ENCODE peak calls at places on chromosomes 3 and 15, in six cellular contexts. P, U, B, Y, G and T are unnamed samples. For H3F3A, the result is how much of the 10 kb centered on the place peaks cover.

GRCh38 chr3:190261740-190262139 is 60.5 kb downstream of the CLDN1 start:
- DNase-seq in P (peak), U (no peak), B (no peak), Y (no peak), G (no peak), T (no peak)

GRCh38 chr3:101873619-101874018 is 24.3 kb downstream of the NFKBIZ start:
- DNase-seq in P (no peak), U (peak), B (no peak), Y (peak), G (no peak), T (no peak)

GRCh38 chr3:128492353-128493220 is at the start of gene GATA2:
- DNase-seq in P (peak), U (peak), B (peak), Y (peak), G (no peak), T (no peak)

GRCh38 chr3:14517601-14518431 is 22.3 kb downstream of the GRIP2 start:
- DNase-seq in P (no peak), U (no peak), B (no peak), Y (no peak), G (no peak), T (no peak)

GRCh38 chr15:67690936-67691335 is 134.4 kb upstream of the SKOR1 start:
- DNase-seq in P (no peak), U (peak), B (no peak), Y (peak), G (no peak), T (peak)

GRCh38 chr15:77025941-77026411 is 31.1 kb downstream of the PSTPIP1 start:
- DNase-seq in P (no peak), U (no peak), B (no peak), Y (no peak), G (no peak), T (no peak)

GRCh38 chr3:6807967-6808588 is 52.8 kb upstream of the GRM7 start:
- DNase-seq in P (no peak), U (peak), B (peak), Y (peak), G (no peak), T (no peak)

GRCh38 chr3:121896823-121897222 is 2.6 kb downstream of the SLC15A2 start:
- DNase-seq in P (no peak), U (no peak), B (no peak), Y (no peak), G (no peak), T (no peak)

GRCh38 chr15:98076021-98076816 is 115.7 kb downstream of the ARRDC4 start:
- DNase-seq in P (no peak), U (no peak), B (no peak), Y (peak), G (no peak), T (no peak)

GRCh38 chr15:42080585-42081462 is 13.5 kb downstream of the PLA2G4D start:
- DNase-seq in P (peak), U (no peak), B (peak), Y (peak), G (no peak), T (no peak)

GRCh38 chr15:58043192-58043903 is 22.2 kb downstream of the ALDH1A2 start:
- DNase-seq in P (peak), U (peak), B (peak), Y (peak), G (no peak), T (peak)

GRCh38 chr3:155101398-155101797 is 21.3 kb downstream of the MME start:
- DNase-seq in P (no peak), U (no peak), B (no peak), Y (no peak), G (no peak), T (no peak)

GRCh38 chr3:46910166-46910760 is 32.7 kb downstream of the PTH1R start:
- DNase-seq in P (no peak), U (no peak), B (no peak), Y (no peak), G (no peak), T (no peak)

GRCh38 chr15:48177383-48177874 is 666 bp downstream of the MYEF2 start:
- DNase-seq in P (no peak), U (peak), B (peak), Y (peak), G (peak), T (peak)

GRCh38 chr3:39531681-39532080 is 64.2 kb downstream of the MOBP start:
- DNase-seq in P (no peak), U (peak), B (no peak), Y (peak), G (no peak), T (no peak)

GRCh38 chr15:89514596-89515406 is 18.4 kb upstream of the RHCG start:
- DNase-seq in P (no peak), U (peak), B (no peak), Y (peak), G (no peak), T (no peak)

GRCh38 chr15:91530279-91530678 is 323.2 kb upstream of the SLCO3A1 start:
- DNase-seq in P (no peak), U (no peak), B (no peak), Y (no peak), G (no peak), T (no peak)

GRCh38 chr3:70519913-70520659 is 207.6 kb upstream of the MDFIC2 start:
- DNase-seq in P (no peak), U (no peak), B (no peak), Y (peak), G (no peak), T (no peak)

GRCh38 chr3:115071611-115072010 is 75.5 kb downstream of the ZBTB20 start:
- DNase-seq in P (peak), U (no peak), B (no peak), Y (peak), G (no peak), T (no peak)

GRCh38 chr3:25897019-25897418 is 107.1 kb downstream of the OXSM start:
- DNase-seq in P (peak), U (peak), B (peak), Y (peak), G (no peak), T (peak)

GRCh38 chr15:89115547-89115946 is 27.3 kb downstream of the ABHD2 start:
- DNase-seq in P (no peak), U (peak), B (peak), Y (no peak), G (no peak), T (peak)

GRCh38 chr3:142272200-142272891 is 47.0 kb upstream of the GK5 start:
- DNase-seq in P (no peak), U (no peak), B (no peak), Y (no peak), G (no peak), T (no peak)

GRCh38 chr3:81003008-81003407 is 758.4 kb downstream of the GBE1 start:
- DNase-seq in P (no peak), U (no peak), B (no peak), Y (no peak), G (no peak), T (no peak)

GRCh38 chr3:147493666-147494065 is 84.5 kb downstream of the ZIC1 start:
- DNase-seq in P (no peak), U (no peak), B (no peak), Y (no peak), G (no peak), T (no peak)

GRCh38 chr15:101295607-101296225 is 668 bp upstream of the SNRPA1 start:
- DNase-seq in P (no peak), U (peak), B (no peak), Y (peak), G (no peak), T (no peak)

GRCh38 chr15:97563516-97563915 is 397.0 kb upstream of the ARRDC4 start:
- DNase-seq in P (no peak), U (no peak), B (no peak), Y (no peak), G (no peak), T (no peak)

GRCh38 chr15:95278532-95279265 is 1047.3 kb downstream of the MCTP2 start:
- DNase-seq in P (no peak), U (no peak), B (no peak), Y (no peak), G (no peak), T (no peak)

DNA sequence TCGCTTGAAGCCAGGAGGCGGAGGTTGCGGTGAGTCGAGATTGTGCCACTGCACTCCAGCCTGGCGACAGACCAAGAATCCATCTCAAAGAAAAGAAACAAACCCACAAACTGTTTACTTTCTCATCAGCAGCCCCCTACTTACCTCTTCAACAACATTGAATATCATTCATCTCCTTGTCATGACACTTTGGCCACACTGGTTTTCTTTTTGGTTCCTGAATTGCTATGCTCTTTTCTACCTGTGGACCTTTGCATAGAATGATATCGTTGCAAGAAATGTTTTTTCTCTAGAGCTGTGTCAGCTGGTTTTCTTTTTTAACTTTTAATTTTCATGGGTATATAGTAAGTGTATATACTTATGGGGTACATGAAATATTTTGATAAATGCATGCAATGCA is 82.4 kb downstream of the CD200 start:
- DNase-seq in P (no peak), U (no peak), B (no peak), Y (no peak), G (no peak), T (no peak)
- H3F3A ChIP-seq in P (under half), U (under half), B (under half), Y (under half), G (under half), T (under half)

GRCh38 chr3:99781761-99782160 is 35.9 kb upstream of the CMSS1 start:
- DNase-seq in P (no peak), U (peak), B (no peak), Y (peak), G (no peak), T (no peak)
- TF ChIP-seq EZH2phosphoT487 in P (no peak), U (no peak), B (no peak), Y (no peak), G (no peak), T (no peak)

GRCh38 chr15:75620043-75620775 is 5.3 kb downstream of the SNUPN start:
- DNase-seq in P (no peak), U (no peak), B (no peak), Y (peak), G (no peak), T (no peak)
- H3K4me3 ChIP-seq in P (no peak), U (no peak), B (no peak), Y (peak), G (no peak), T (no peak)

DNA sequence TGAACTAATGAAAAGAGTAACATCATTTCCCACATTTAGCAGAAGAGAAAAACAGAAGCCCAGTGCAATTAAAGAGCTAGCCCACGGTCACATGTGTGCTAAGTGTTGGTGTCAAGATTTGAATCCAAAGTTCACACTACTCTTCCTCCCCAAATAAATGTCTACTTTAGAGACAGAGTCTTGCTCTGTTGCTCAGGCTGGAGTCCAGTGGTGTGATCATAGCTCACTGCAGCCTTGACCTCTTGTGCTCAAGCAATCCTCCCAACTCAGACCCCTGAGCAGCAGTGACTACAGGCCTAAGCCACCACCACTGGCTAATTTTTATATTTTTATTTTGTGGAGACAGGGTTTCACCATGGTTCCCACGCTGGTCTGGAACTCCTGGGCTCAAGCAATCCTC is 4.8 kb downstream of the OSBPL10 start:
- DNase-seq in P (no peak), U (no peak), B (no peak), Y (no peak), G (no peak), T (no peak)
- H3F3A ChIP-seq in P (under half), U (under half), B (under half), Y (under half), G (under half), T (under half)

GRCh38 chr3:113070226-113071220 is 79.7 kb downstream of the GTPBP8 start:
- DNase-seq in P (no peak), U (no peak), B (no peak), Y (peak), G (no peak), T (peak)
- TF ChIP-seq EZH2phosphoT487 in P (no peak), U (no peak), B (no peak), Y (no peak), G (no peak), T (no peak)

DNA sequence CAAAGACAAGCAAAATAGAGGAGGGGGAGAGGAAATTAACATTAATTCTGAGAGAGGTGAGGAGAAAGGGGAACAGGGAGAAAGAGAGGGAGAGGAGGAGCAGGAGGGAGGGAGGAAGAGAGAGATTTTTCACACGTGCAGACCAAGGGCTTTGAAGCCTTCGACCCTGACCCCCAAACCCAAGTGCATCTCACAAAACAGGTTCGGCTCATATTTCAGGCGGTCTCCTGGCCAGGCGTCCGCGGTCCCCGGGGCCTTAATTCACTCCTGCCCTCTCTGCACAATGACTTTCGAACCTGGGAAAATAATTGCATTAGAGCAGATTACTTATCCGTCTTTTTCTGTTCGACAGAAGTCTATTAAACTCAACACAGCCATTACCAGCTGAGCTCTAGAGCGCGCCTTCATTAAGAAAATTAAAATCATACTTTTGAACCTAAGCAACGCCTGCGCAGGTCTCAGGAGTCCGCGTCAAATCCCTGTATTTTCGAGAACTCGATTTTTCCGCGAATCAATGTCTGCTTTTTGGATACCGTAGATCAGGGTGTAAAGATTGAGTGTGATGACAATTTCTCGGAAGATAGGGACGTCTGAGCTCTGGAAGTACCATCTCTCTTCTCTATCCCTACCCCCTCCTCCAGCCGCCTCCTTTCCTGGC is 220.7 kb downstream of the MEIS2 start:
- DNase-seq in P (peak), U (no peak), B (peak), Y (no peak), G (no peak), T (no peak)
- H3K4me3 ChIP-seq in P (peak), U (no peak), B (peak), Y (no peak), G (no peak), T (no peak)

DNA sequence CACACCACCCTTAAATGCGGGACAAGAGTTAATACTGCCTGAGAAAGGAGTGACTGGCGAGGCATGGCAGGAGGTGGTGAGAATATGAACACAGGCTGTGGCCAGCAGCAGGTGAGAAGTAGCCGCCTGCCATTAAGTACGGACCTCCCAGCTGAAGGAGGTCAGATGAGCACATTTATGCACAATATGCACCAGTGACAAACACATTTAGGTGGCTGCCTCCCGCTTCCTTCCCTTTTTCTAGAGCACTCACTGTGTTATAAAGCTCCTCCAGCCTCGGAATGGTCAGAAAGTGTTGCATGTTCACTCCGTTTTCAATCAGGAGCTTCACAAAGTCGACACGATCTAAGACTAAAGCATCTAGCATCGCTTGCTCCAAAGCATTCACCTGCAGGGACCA is 52.4 kb downstream of the TRPM1 start:
- DNase-seq in P (no peak), U (no peak), B (no peak), Y (no peak), G (no peak), T (no peak)
- H3F3A ChIP-seq in P (under half), U (under half), B (under half), Y (under half), G (under half), T (under half)

GRCh38 chr15:55343168-55343567 is 24.1 kb downstream of the PIGB start:
- DNase-seq in P (no peak), U (no peak), B (no peak), Y (no peak), G (peak), T (no peak)
- TF ChIP-seq EZH2phosphoT487 in P (no peak), U (no peak), B (no peak), Y (no peak), G (no peak), T (no peak)

GRCh38 chr3:133893683-133894333 is 1.9 kb downstream of the RAB6B start:
- DNase-seq in P (no peak), U (no peak), B (no peak), Y (no peak), G (no peak), T (no peak)
- H3K4me3 ChIP-seq in P (peak), U (no peak), B (peak), Y (no peak), G (no peak), T (no peak)